ENCODE peak calls at places on chromosomes 13 and 19, in four cellular contexts. W is HepG2, Z is GM12878, L is K562. K is an unnamed sample.

GRCh38 chr13:45781553-45782326 is 69.8 kb downstream of the SIAH3 start:
- DNase-seq in L (no peak), W (no peak), Z (no peak), K (peak)

GRCh38 chr19:58386166-58386575 is 898 bp upstream of the RPS5 start:
- DNase-seq in Z (no peak), L (no peak), W (no peak), K (no peak)

GRCh38 chr19:19578241-19578640 is 40.2 kb downstream of the CILP2 start:
- DNase-seq in L (no peak), W (no peak), Z (no peak), K (peak)

GRCh38 chr19:55119053-55119452 is 1.6 kb upstream of the PPP1R12C start:
- DNase-seq in W (no peak), L (no peak), Z (no peak), K (no peak)

GRCh38 chr13:50428183-50428877 is 413.1 kb downstream of the KCNRG start:
- DNase-seq in Z (no peak), W (no peak), L (no peak), K (no peak)

GRCh38 chr19:41928754-41929535 is 696 bp upstream of the ERFL start:
- DNase-seq in Z (no peak), W (no peak), L (peak), K (no peak)

GRCh38 chr19:43784251-43784980 is 3.6 kb upstream of the KCNN4 start:
- DNase-seq in L (peak), Z (no peak), W (no peak), K (no peak)

GRCh38 chr13:40433577-40433976 is 232.9 kb downstream of the FOXO1 start:
- DNase-seq in W (no peak), L (no peak), Z (no peak), K (no peak)

GRCh38 chr19:29378126-29378525 is 147.7 kb upstream of the VSTM2B start:
- DNase-seq in L (no peak), W (no peak), Z (no peak), K (no peak)

GRCh38 chr13:27372896-27373295 is 51.5 kb upstream of the GTF3A start:
- DNase-seq in W (peak), Z (no peak), L (no peak), K (no peak)

GRCh38 chr19:6100284-6100915 is 9.9 kb downstream of the RFX2 start:
- DNase-seq in W (no peak), Z (no peak), L (peak), K (no peak)

GRCh38 chr19:52336976-52337375 is 933 bp downstream of the ZNF610 start:
- DNase-seq in W (no peak), L (no peak), Z (no peak), K (peak)

GRCh38 chr19:40592170-40592569 is 9.0 kb upstream of the LTBP4 start:
- DNase-seq in Z (no peak), W (peak), L (no peak), K (peak)

GRCh38 chr19:35549174-35549788 is 3.9 kb downstream of the TMEM147 start:
- DNase-seq in W (peak), Z (no peak), L (peak), K (peak)
- TF ChIP-seq FOXM1 in W (no peak), Z (no peak), L (no peak), K (no peak)

GRCh38 chr13:112702341-112702982 is 12.6 kb downstream of the ATP11A start:
- DNase-seq in Z (no peak), W (no peak), L (no peak), K (no peak)
- H3K9ac ChIP-seq in Z (no peak), W (no peak), L (peak), K (no peak)

GRCh38 chr13:77861716-77862115 is 56.9 kb downstream of the EDNRB start:
- DNase-seq in W (no peak), L (no peak), Z (no peak), K (no peak)

GRCh38 chr13:77860621-77861020 is 58.0 kb downstream of the EDNRB start:
- DNase-seq in L (no peak), Z (no peak), W (no peak), K (no peak)

GRCh38 chr13:77857810-77858209 is 60.8 kb downstream of the EDNRB start:
- DNase-seq in L (no peak), Z (no peak), W (no peak), K (no peak)

GRCh38 chr13:77863037-77863630 is 55.5 kb downstream of the EDNRB start:
- DNase-seq in W (no peak), Z (no peak), L (no peak), K (no peak)

GRCh38 chr13:77859450-77859849 is 59.2 kb downstream of the EDNRB start:
- DNase-seq in L (no peak), Z (no peak), W (no peak), K (no peak)
- TF ChIP-seq FOXM1 in L (no peak), Z (no peak), W (no peak), K (no peak)

GRCh38 chr19:45100202-45100600 is 7.2 kb downstream of the PPP1R37 start:
- DNase-seq in Z (no peak), L (no peak), W (no peak), K (no peak)

GRCh38 chr19:45102481-45102880 is 9.5 kb downstream of the PPP1R37 start:
- DNase-seq in Z (no peak), W (no peak), L (no peak), K (no peak)

GRCh38 chr19:45103200-45103624 is 10.2 kb downstream of the PPP1R37 start:
- DNase-seq in Z (no peak), L (no peak), W (no peak), K (no peak)

GRCh38 chr19:45100797-45101196 is 7.8 kb downstream of the PPP1R37 start:
- DNase-seq in L (no peak), W (no peak), Z (no peak), K (no peak)

DNA sequence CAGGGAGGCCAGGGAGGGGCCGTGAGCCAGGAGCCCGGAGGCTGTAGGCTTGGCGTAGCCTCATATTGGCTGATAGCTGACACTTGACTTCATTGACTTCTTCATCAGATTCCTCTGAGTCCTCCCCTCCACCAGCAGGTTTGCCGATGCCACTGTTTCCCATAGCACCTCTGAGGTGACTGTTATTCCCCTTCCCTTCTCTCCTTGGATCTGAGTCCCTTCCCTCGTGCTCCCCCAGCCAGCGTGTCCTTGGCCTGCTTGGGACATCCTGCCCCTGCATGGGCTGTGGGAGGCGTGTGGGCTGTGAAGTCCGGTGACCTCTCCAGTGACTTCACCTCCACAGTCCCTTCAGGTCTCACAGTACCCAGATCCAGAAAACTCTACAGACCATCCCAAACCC is 8.8 kb downstream of the PPP1R37 start:
- DNase-seq in Z (no peak), L (no peak), W (no peak), K (no peak)
- H3K9ac ChIP-seq in Z (no peak), L (peak), W (no peak), K (no peak)

GRCh38 chr13:69617587-69617986 is 490.0 kb upstream of the ATXN8OS start:
- DNase-seq in Z (no peak), L (no peak), W (no peak), K (no peak)

GRCh38 chr13:69619651-69620050 is 488.0 kb upstream of the ATXN8OS start:
- DNase-seq in L (no peak), Z (no peak), W (no peak), K (no peak)

GRCh38 chr13:69618838-69619237 is 488.8 kb upstream of the ATXN8OS start:
- DNase-seq in L (no peak), Z (no peak), W (no peak), K (no peak)

GRCh38 chr13:69618393-69618792 is 489.2 kb upstream of the ATXN8OS start:
- DNase-seq in L (no peak), Z (no peak), W (no peak), K (no peak)

DNA sequence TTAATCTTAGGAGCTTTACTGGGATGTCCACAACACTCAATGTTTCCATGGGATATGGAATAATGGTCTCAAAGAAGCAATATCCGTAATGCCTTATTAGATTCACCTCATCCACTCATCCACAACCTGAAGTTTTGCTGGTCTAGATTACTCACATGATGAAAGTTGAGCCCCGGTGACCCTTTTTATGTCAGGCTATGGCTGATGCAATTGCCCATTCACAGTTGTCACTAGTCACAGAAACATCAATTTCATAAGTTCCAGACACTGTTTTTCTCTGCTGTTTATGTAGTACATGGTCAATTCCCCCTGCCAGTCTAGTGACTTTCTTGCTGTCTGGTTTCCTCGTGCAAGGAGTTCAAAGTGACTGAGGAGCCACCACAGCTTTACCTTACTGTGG is 491.2 kb upstream of the ATXN8OS start:
- DNase-seq in Z (no peak), L (no peak), W (no peak), K (no peak)
- TF ChIP-seq FOXM1 in Z (no peak), L (no peak), W (no peak), K (no peak)

K was measured in SK-N-SH.